ENCODE peak calls at places on chromosomes 2 and 18, in eight cellular contexts. E is gastrocnemius medialis, J is IMR-90, C is astrocyte, O is keratinocyte, U is OCI-LY7, P is cardiac fibroblast, V is ovary. T is an unnamed sample.

GRCh38 chr2:209305746-209306196 is 118.1 kb upstream of the MAP2 start:
- DNase-seq in E (no peak), J (no peak), C (no peak), O (no peak), U (no peak), P (no peak), V (no peak), T (no peak)

GRCh38 chr18:55534996-55535395 is 53.0 kb downstream of the TCF4 start:
- DNase-seq in E (no peak), J (no peak), C (no peak), O (no peak), U (no peak), P (no peak), V (no peak), T (no peak)

GRCh38 chr18:74598350-74599001 is 806 bp downstream of the ZNF407 start:
- DNase-seq in E (peak; percentile 34), J (peak; percentile 46), C (peak; percentile 39), O (no peak), U (peak; percentile 70), P (peak; percentile 41), V (peak; percentile 28), T (peak; percentile 31)

GRCh38 chr2:15159751-15160177 is 401.4 kb downstream of the NBAS start:
- DNase-seq in E (no peak), J (peak; percentile 66), C (peak; percentile 57), O (peak; percentile 50), U (peak; percentile 60), P (peak; percentile 64), V (no peak), T (no peak)

GRCh38 chr2:15145046-15145817 is 415.9 kb downstream of the NBAS start:
- DNase-seq in E (no peak), J (no peak), C (no peak), O (no peak), U (no peak), P (no peak), V (no peak), T (no peak)

GRCh38 chr2:97950329-97951154 is 45.2 kb downstream of the TMEM131 start:
- DNase-seq in E (no peak), J (peak; percentile 91), C (peak; percentile 96), O (peak; percentile 48), U (no peak), P (peak; percentile 72), V (no peak), T (no peak)

GRCh38 chr2:64839844-64840243 is 149.4 kb upstream of the SLC1A4 start:
- DNase-seq in E (peak; percentile 21), J (no peak), C (no peak), O (no peak), U (peak; percentile 91), P (no peak), V (no peak), T (peak; percentile 70)

GRCh38 chr18:36673452-36673851 is 155.3 kb downstream of the TPGS2 start:
- DNase-seq in E (no peak), J (no peak), C (no peak), O (no peak), U (no peak), P (no peak), V (no peak), T (no peak)

GRCh38 chr2:118991554-118991953 is 49.6 kb downstream of the MARCO start:
- DNase-seq in E (no peak), J (no peak), C (no peak), O (no peak), U (no peak), P (no peak), V (no peak), T (no peak)

GRCh38 chr2:204545861-204546773 is 842 bp downstream of the PARD3B start:
- DNase-seq in E (no peak), J (no peak), C (no peak), O (no peak), U (no peak), P (no peak), V (no peak), T (no peak)

GRCh38 chr2:131413148-131413747 is 49.3 kb upstream of the RAB6D start:
- DNase-seq in E (no peak), J (peak; percentile 63), C (peak; percentile 27), O (peak; percentile 5), U (peak; percentile 74), P (peak; percentile 71), V (no peak), T (peak; percentile 27)

GRCh38 chr2:224875870-224876269 is 159.7 kb upstream of the CCDC195 start:
- DNase-seq in E (no peak), J (no peak), C (no peak), O (no peak), U (no peak), P (no peak), V (no peak), T (no peak)

GRCh38 chr2:237283136-237283928 is 130.6 kb downstream of the COL6A3 start:
- DNase-seq in E (no peak), J (peak; percentile 84), C (peak; percentile 75), O (no peak), U (no peak), P (no peak), V (no peak), T (no peak)

GRCh38 chr2:126513033-126513432 is 142.9 kb upstream of the GYPC start:
- DNase-seq in E (no peak), J (peak; percentile 14), C (no peak), O (no peak), U (no peak), P (no peak), V (no peak), T (no peak)

GRCh38 chr2:151029406-151030157 is 232.1 kb downstream of the RBM43 start:
- DNase-seq in E (no peak), J (peak; percentile 91), C (peak; percentile 76), O (no peak), U (no peak), P (peak; percentile 88), V (no peak), T (no peak)

GRCh38 chr2:151028691-151029176 is 232.9 kb downstream of the RBM43 start:
- DNase-seq in E (no peak), J (no peak), C (no peak), O (no peak), U (no peak), P (peak; percentile 34), V (no peak), T (no peak)

GRCh38 chr2:151032741-151033152 is 228.9 kb downstream of the RBM43 start:
- DNase-seq in E (no peak), J (peak; percentile 100), C (peak; percentile 94), O (no peak), U (no peak), P (peak; percentile 80), V (no peak), T (no peak)

GRCh38 chr2:151033454-151034248 is 228.0 kb downstream of the RBM43 start:
- DNase-seq in E (no peak), J (no peak), C (no peak), O (no peak), U (no peak), P (no peak), V (no peak), T (no peak)

DNA sequence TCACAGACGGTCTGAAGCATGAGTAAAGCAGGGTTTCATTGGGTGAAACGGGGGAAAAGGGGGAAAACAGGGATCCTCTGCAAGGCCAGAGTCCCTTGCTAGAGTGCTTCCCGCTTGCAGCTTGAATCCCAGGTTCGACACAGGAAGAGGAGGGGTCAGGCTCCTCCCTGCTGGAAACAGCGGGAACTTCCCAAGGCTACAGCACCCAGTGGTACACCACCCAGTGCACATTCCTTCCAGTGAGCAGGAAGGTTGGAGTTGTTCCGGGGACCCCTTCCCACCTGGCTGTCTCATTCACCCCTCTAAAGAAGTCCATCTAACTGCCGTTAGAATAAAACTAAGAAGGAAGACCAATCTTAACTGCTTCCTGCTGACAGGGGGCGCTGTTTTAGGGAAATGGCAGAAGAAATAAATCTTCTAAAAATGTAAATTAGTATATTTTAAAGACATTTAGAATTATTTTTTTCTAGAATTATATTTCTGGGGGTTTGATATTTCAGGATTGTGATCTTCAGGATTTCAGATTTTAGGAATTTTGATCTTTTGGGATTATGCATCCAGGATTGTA is 230.9 kb downstream of the RBM43 start:
- DNase-seq in E (no peak), J (no peak), C (no peak), O (no peak), U (no peak), P (no peak), V (no peak), T (no peak)
- TF ChIP-seq CTCF in E (no peak), J (no peak), C (no peak), O (peak; percentile 17), U (peak; percentile 56), P (peak; percentile 27), V (no peak), T (peak; percentile 18)

GRCh38 chr2:48626047-48626446 is 8.4 kb downstream of the GTF2A1L start:
- DNase-seq in E (no peak), J (no peak), C (no peak), O (no peak), U (no peak), P (no peak), V (no peak), T (no peak)

GRCh38 chr2:48620604-48621003 is 2.9 kb downstream of the GTF2A1L start:
- DNase-seq in E (no peak), J (no peak), C (no peak), O (no peak), U (no peak), P (no peak), V (no peak), T (no peak)

GRCh38 chr2:48619526-48619925 is 1.9 kb downstream of the GTF2A1L start:
- DNase-seq in E (no peak), J (no peak), C (no peak), O (no peak), U (no peak), P (no peak), V (no peak), T (no peak)

GRCh38 chr2:48624696-48625095 is 7.0 kb downstream of the GTF2A1L start:
- DNase-seq in E (no peak), J (no peak), C (no peak), O (no peak), U (no peak), P (no peak), V (no peak), T (no peak)
- H3K4me3 ChIP-seq in E (no peak overlapping the region), J (no peak overlapping the region), C (no peak overlapping the region), O (no peak overlapping the region), U (no peak overlapping the region), P (no peak overlapping the region), V (no peak overlapping the region), T (no peak overlapping the region)

DNA sequence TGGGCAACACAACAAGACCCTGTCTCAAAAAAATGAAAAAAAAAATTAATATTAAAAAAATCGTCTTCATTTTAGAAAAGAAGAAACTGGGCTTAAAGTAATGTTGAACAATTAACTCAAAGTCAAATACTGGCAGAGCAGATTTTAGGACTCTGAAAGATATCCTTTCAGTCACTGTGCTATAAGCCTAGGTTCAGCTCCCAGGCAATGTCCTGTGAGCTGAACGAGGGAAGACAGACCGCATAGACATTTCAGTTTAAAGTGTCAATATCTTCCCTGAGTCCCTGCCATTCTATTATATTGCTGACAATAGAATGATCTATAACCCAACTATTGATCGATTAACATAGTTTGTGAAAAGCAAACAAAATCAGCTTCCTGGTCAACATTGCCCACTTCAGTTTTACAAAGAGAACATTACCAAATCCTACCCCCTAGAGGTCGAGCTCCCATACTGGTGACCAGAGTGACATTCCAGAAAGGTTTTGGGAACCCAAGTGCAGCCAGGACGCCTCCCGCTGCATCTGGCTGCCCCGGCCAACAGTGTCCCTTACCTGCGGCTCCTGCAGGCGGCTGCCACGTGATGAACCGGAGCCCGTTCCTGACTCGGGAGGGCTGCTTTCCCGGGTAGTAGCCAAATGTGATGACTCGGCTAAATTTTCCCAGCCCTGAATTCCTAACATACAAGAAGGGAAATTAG is 639 bp downstream of the MRO start:
- DNase-seq in E (peak; percentile 62), J (no peak), C (peak; percentile 24), O (no peak), U (no peak), P (peak; percentile 52), V (peak; percentile 30), T (no peak)
- TF ChIP-seq CTCF in E (no peak), J (no peak), C (no peak), O (no peak), U (no peak), P (peak; percentile 22), V (no peak), T (peak; percentile 16)

GRCh38 chr2:176087330-176088047 is 3.7 kb upstream of the EVX2 start:
- DNase-seq in E (no peak), J (no peak), C (no peak), O (no peak), U (no peak), P (no peak), V (no peak), T (no peak)
- H3K4me3 ChIP-seq in E (no peak overlapping the region), J (no peak overlapping the region), C (peak overlapping the region; percentile 21), O (no peak overlapping the region), U (no peak overlapping the region), P (no peak overlapping the region), V (no peak overlapping the region), T (no peak overlapping the region)